ENCODE peak calls at places on chromosomes 5 and 9, in seven cellular contexts. G, V, D, K, J, E and I are unnamed samples.

GRCh38 chr5:125045647-125046046 is 299.2 kb upstream of the ZNF608 start:
- DNase-seq in G (no peak), V (no peak), D (no peak), K (no peak), J (no peak), E (no peak), I (no peak)

GRCh38 chr5:179343902-179344300 is 1.4 kb downstream of the ADAMTS2 start:
- DNase-seq in G (no peak), V (peak; percentile 69), D (no peak), K (no peak), J (no peak), E (no peak), I (no peak)

GRCh38 chr5:37755581-37755980 is 84.3 kb downstream of the GDNF start:
- DNase-seq in G (no peak), V (no peak), D (no peak), K (no peak), J (no peak), E (no peak), I (no peak)

GRCh38 chr9:131180454-131180853 is 55.1 kb downstream of the NUP214 start:
- DNase-seq in G (no peak), V (peak; percentile 84), D (no peak), K (no peak), J (no peak), E (peak; percentile 88), I (peak; percentile 85)

GRCh38 chr5:135053278-135053677 is 19.2 kb upstream of the PITX1 start:
- DNase-seq in G (no peak), V (no peak), D (no peak), K (no peak), J (no peak), E (no peak), I (no peak)

GRCh38 chr5:146073239-146073900 is 32.0 kb downstream of the PLAC8L1 start:
- DNase-seq in G (no peak), V (no peak), D (no peak), K (no peak), J (no peak), E (no peak), I (no peak)

GRCh38 chr9:129571298-129572051 is 49.4 kb downstream of the C9orf50 start:
- DNase-seq in G (no peak), V (no peak), D (no peak), K (no peak), J (no peak), E (no peak), I (no peak)

GRCh38 chr5:10355071-10355889 is 1.8 kb downstream of the MARCHF6 start:
- DNase-seq in G (no peak), V (no peak), D (no peak), K (no peak), J (no peak), E (peak; percentile 60), I (no peak)

GRCh38 chr5:62127098-62127736 is 178.8 kb upstream of the KIF2A start:
- DNase-seq in G (no peak), V (no peak), D (no peak), K (no peak), J (no peak), E (no peak), I (no peak)

GRCh38 chr9:131642496-131643083 is 97.3 kb downstream of the PRRT1B start:
- DNase-seq in G (no peak), V (no peak), D (no peak), K (no peak), J (no peak), E (no peak), I (no peak)

GRCh38 chr9:32811251-32811650 is 27.9 kb downstream of the TMEM215 start:
- DNase-seq in G (no peak), V (no peak), D (no peak), K (no peak), J (no peak), E (no peak), I (no peak)

GRCh38 chr9:130362691-130363090 is 82.1 kb upstream of the ASS1 start:
- DNase-seq in G (no peak), V (no peak), D (no peak), K (no peak), J (no peak), E (no peak), I (no peak)

GRCh38 chr9:97271292-97271691 is 36.2 kb upstream of the CCDC180 start:
- DNase-seq in G (no peak), V (no peak), D (no peak), K (no peak), J (no peak), E (no peak), I (no peak)

GRCh38 chr9:116899337-116900006 is 212.4 kb downstream of the TRIM32 start:
- DNase-seq in G (no peak), V (no peak), D (no peak), K (no peak), J (no peak), E (peak; percentile 60), I (no peak)

GRCh38 chr5:172335721-172336120 is 52.2 kb upstream of the UBTD2 start:
- DNase-seq in G (no peak), V (no peak), D (no peak), K (no peak), J (no peak), E (no peak), I (no peak)

GRCh38 chr5:119435436-119436132 is 16.7 kb upstream of the HSD17B4 start:
- DNase-seq in G (peak; percentile 48), V (peak; percentile 71), D (peak; percentile 65), K (peak; percentile 61), J (peak; percentile 55), E (no peak), I (no peak)

DNA sequence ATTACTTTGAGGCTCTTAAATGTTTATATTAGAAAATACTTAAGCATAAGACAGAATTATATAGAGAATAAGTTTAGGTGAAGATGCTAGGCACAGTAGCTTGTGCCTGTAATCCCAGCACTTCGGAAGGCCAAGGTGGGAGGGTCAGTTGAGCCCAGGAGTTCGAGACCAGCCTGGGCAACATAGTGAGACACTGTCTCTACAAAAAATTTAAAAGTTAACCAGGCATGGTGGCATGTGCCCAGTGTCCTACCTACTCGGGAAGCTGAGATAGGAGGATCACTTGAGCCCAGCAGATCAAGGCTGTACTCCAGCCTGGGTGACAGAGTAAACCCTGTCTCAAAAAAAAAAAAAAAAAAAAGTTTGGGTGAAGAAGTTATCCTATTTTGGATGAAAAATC is 61.7 kb downstream of the BAAT start:
- DNase-seq in G (no peak), V (no peak), D (no peak), K (no peak), J (no peak), E (no peak), I (no peak)
- H3K4me3 ChIP-seq in G (no peak overlapping the region), V (no peak overlapping the region), D (no peak overlapping the region), K (no peak overlapping the region), J (no peak overlapping the region), E (no peak overlapping the region), I (no peak overlapping the region)

GRCh38 chr9:78962186-78962585 is 609.6 kb upstream of the TLE4 start:
- DNase-seq in G (no peak), V (no peak), D (no peak), K (no peak), J (no peak), E (no peak), I (no peak)

GRCh38 chr9:78954286-78954685 is 617.5 kb upstream of the TLE4 start:
- DNase-seq in G (no peak), V (peak; percentile 11), D (no peak), K (no peak), J (no peak), E (no peak), I (peak; percentile 31)

GRCh38 chr9:78963911-78964310 is 607.9 kb upstream of the TLE4 start:
- DNase-seq in G (no peak), V (no peak), D (no peak), K (no peak), J (no peak), E (no peak), I (no peak)

GRCh38 chr9:78958887-78959286 is 612.9 kb upstream of the TLE4 start:
- DNase-seq in G (no peak), V (no peak), D (no peak), K (no peak), J (no peak), E (no peak), I (no peak)
- TF ChIP-seq CTCF in G (no peak), V (peak; percentile 12), D (no peak), K (no peak), J (no peak), E (no peak), I (no peak)

GRCh38 chr9:35910613-35911488 is 1.6 kb downstream of the SPAAR start:
- DNase-seq in G (peak; percentile 48), V (peak; percentile 79), D (no peak), K (no peak), J (peak; percentile 39), E (no peak), I (no peak)

GRCh38 chr9:35909687-35910612 is 660 bp downstream of the SPAAR start:
- DNase-seq in G (peak; percentile 54), V (peak; percentile 47), D (no peak), K (no peak), J (peak; percentile 67), E (no peak), I (no peak)

GRCh38 chr9:35907732-35908483 is 1.4 kb upstream of the SPAAR start:
- DNase-seq in G (peak; percentile 76), V (peak; percentile 94), D (peak; percentile 74), K (peak; percentile 51), J (peak; percentile 75), E (no peak), I (peak; percentile 63)

GRCh38 chr9:35908484-35909125 is 685 bp upstream of the SPAAR start:
- DNase-seq in G (peak; percentile 57), V (no peak), D (no peak), K (no peak), J (peak; percentile 59), E (no peak), I (no peak)

DNA sequence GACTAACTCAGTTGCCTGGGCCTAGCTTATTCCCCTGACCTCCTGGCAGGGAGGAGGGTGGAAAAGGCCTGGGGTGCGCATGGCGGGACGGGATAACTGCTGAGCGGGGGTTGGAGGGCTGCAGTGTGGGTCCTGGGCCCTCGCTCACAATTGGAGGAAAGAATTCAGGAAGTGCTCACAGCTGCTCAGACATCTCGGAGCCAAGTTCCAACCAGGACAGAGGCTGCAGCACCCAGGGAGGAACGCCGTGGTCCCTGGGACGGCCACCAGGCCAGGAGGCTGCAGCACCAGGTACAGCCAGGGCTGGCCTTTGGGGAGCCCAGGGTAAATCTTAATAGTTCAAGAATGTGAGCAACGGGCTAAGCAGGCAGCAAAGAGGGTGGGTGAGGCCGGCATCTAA is at the start of gene SPAAR:
- DNase-seq in G (peak; percentile 53), V (no peak), D (no peak), K (no peak), J (peak; percentile 46), E (no peak), I (no peak)
- H3K4me3 ChIP-seq in G (peak within 1 kb of the TSS; percentile 23), V (no peak within 1 kb of the TSS), D (peak within 1 kb of the TSS; percentile 47), K (no peak within 1 kb of the TSS), J (peak within 1 kb of the TSS; percentile 67), E (no peak within 1 kb of the TSS), I (no peak within 1 kb of the TSS)

GRCh38 chr5:88142801-88143692 is 125.6 kb downstream of the TMEM161B start:
- DNase-seq in G (no peak), V (no peak), D (peak; percentile 71), K (no peak), J (no peak), E (no peak), I (no peak)

GRCh38 chr5:88143693-88144218 is 124.9 kb downstream of the TMEM161B start:
- DNase-seq in G (no peak), V (no peak), D (no peak), K (no peak), J (no peak), E (no peak), I (no peak)

GRCh38 chr5:88141695-88141979 is 127.0 kb downstream of the TMEM161B start:
- DNase-seq in G (no peak), V (no peak), D (no peak), K (no peak), J (no peak), E (no peak), I (no peak)

GRCh38 chr5:88140396-88140862 is 128.2 kb downstream of the TMEM161B start:
- DNase-seq in G (no peak), V (no peak), D (no peak), K (no peak), J (no peak), E (no peak), I (no peak)

GRCh38 chr5:88140863-88141694 is 127.6 kb downstream of the TMEM161B start:
- DNase-seq in G (peak; percentile 93), V (peak; percentile 96), D (peak; percentile 97), K (peak; percentile 97), J (peak; percentile 95), E (peak; percentile 73), I (peak; percentile 83)
- TF ChIP-seq CTCF in G (peak; percentile 90), V (peak; percentile 61), D (peak; percentile 74), K (peak; percentile 85), J (peak; percentile 77), E (peak; percentile 68), I (peak; percentile 68)